ENCODE peak calls at places on chromosomes 2 and 18, in ten cellular contexts. N, O, Y, U, C, K, R, X, M and P are unnamed samples.

GRCh38 chr2:224136394-224136793 is 97.3 kb upstream of the SERPINE2 start:
- DNase-seq in U (no peak), Y (no peak), K (no peak), R (no peak), M (no peak), C (no peak), N (no peak), X (no peak), O (no peak), P (no peak)

GRCh38 chr18:32867330-32867729 is 94.5 kb upstream of the KLHL14 start:
- DNase-seq in M (no peak), O (no peak), X (no peak), U (no peak), Y (no peak), N (no peak), R (no peak), C (peak; percentile 58), K (no peak), P (no peak)

GRCh38 chr2:202278944-202279343 is 13.4 kb downstream of the NOP58 start:
- DNase-seq in M (no peak), N (peak; percentile 68), X (peak; percentile 68), C (no peak), Y (no peak), O (peak; percentile 92), U (no peak), R (peak; percentile 88), K (no peak), P (peak; percentile 56)

GRCh38 chr18:48702346-48703032 is 163.7 kb downstream of the CTIF start:
- DNase-seq in M (no peak), N (no peak), C (no peak), X (no peak), Y (no peak), O (peak; percentile 22), R (no peak), K (no peak), U (no peak), P (no peak)

GRCh38 chr2:187078297-187078696 is 229.3 kb upstream of the ZSWIM2 start:
- DNase-seq in M (no peak), O (peak; percentile 34), N (no peak), U (no peak), K (no peak), X (peak; percentile 6), R (no peak), Y (no peak), C (no peak), P (peak; percentile 52)

GRCh38 chr18:78912862-78913261 is 66.8 kb upstream of the SALL3 start:
- DNase-seq in O (no peak), Y (no peak), N (no peak), K (no peak), X (no peak), U (no peak), R (no peak), M (no peak), C (no peak), P (no peak)

GRCh38 chr2:200765995-200766660 is 45.6 kb upstream of the BZW1 start:
- DNase-seq in X (no peak), C (no peak), U (no peak), Y (no peak), M (no peak), K (no peak), O (no peak), N (no peak), R (no peak), P (peak; percentile 90)

GRCh38 chr2:182784777-182785176 is 68.7 kb downstream of the DNAJC10 start:
- DNase-seq in C (no peak), M (peak; percentile 5), X (peak; percentile 51), Y (no peak), U (peak; percentile 6), O (peak; percentile 82), N (peak; percentile 50), R (peak; percentile 61), K (no peak), P (peak; percentile 34)

GRCh38 chr2:72210470-72210869 is 62.8 kb upstream of the CYP26B1 start:
- DNase-seq in O (peak; percentile 36), X (peak; percentile 32), N (no peak), C (no peak), U (no peak), R (no peak), M (no peak), K (no peak), Y (no peak), P (peak; percentile 82)

GRCh38 chr18:46155652-46156051 is 51.5 kb downstream of the HAUS1 start:
- DNase-seq in M (no peak), R (peak; percentile 79), K (no peak), X (peak; percentile 50), O (peak; percentile 80), N (peak; percentile 87), C (no peak), U (no peak), Y (no peak), P (peak; percentile 55)

GRCh38 chr2:206275274-206276160 is 1.1 kb downstream of the ZDBF2 start:
- DNase-seq in N (peak; percentile 34), O (peak; percentile 63), M (peak; percentile 53), C (peak; percentile 35), K (no peak), Y (no peak), X (peak; percentile 3), U (peak; percentile 70), R (peak; percentile 71), P (peak; percentile 32)

GRCh38 chr2:240462073-240462703 is 26.7 kb downstream of the GPC1 start:
- DNase-seq in N (no peak), Y (peak; percentile 0), C (no peak), U (no peak), K (no peak), X (no peak), R (no peak), M (no peak), O (no peak), P (no peak)

GRCh38 chr2:131034122-131035051 is 58.9 kb downstream of the FAM168B start:
- DNase-seq in N (no peak), O (peak; percentile 12), Y (peak; percentile 79), C (no peak), M (no peak), K (no peak), R (peak; percentile 31), U (no peak), X (no peak), P (no peak)

GRCh38 chr2:156331572-156332451 is 709 bp downstream of the NR4A2 start:
- DNase-seq in O (peak; percentile 83), M (peak; percentile 35), C (peak; percentile 68), X (no peak), R (peak; percentile 90), K (peak; percentile 79), U (peak; percentile 45), N (peak; percentile 76), Y (peak; percentile 40), P (peak; percentile 76)

DNA sequence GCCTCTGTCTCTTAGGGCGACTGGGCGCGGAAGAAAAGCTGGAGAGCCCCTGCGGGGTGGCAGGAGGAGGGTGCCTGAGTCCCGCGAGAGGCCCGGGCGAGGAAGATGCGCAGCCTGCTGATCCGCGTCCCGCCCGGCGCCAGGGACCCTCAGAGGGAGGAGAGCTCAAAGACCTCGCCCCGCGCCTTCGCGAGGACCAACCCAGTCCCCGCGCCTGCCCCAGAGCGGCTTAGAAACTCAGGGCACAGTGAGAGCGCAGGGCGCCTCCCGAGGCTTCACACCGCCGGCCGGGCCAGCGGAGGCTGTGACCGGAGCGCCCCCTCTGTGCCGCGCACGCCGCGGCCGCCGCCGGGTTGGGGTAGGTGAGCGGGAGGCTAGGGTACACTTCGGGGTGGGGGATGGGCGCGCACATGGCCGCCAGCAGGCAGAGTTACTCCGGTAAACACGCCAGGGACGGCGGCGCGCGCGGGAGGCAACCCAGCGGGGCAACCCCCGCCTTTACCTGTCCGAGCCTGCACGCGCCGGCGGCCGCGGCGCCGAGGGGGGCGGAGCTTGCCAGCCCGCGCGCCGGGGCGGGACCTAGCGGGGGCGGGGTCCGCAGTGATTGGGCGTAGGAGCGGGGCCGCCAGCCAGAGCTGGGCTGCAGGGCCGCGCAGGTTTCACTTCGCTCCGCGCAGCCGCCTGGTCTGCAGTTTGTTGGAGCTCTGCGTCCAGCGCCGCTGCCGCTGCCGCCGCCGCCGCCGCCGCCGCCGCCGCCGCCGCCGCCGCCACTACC is at the start of gene BCL2L11:
- DNase-seq in R (peak; percentile 95), C (peak; percentile 96), X (peak; percentile 80), Y (peak; percentile 93), N (peak; percentile 74), U (peak; percentile 96), K (peak; percentile 81), M (peak; percentile 92), O (peak; percentile 94), P (peak; percentile 90)
- TF ChIP-seq CTCF in R (no peak), C (no peak), X (peak; percentile 15), Y (no peak), N (peak; percentile 18), U (peak; percentile 18), K (peak; percentile 29), M (no peak), O (no peak), P (peak; percentile 9)

GRCh38 chr2:235453605-235454151 is 40.2 kb upstream of the AGAP1 start:
- DNase-seq in O (no peak), R (no peak), N (no peak), K (no peak), M (no peak), X (no peak), Y (no peak), U (no peak), C (no peak), P (no peak)
- TF ChIP-seq CTCF in O (no peak), R (no peak), N (no peak), K (no peak), M (no peak), X (no peak), Y (no peak), U (no peak), C (no peak), P (no peak)

DNA sequence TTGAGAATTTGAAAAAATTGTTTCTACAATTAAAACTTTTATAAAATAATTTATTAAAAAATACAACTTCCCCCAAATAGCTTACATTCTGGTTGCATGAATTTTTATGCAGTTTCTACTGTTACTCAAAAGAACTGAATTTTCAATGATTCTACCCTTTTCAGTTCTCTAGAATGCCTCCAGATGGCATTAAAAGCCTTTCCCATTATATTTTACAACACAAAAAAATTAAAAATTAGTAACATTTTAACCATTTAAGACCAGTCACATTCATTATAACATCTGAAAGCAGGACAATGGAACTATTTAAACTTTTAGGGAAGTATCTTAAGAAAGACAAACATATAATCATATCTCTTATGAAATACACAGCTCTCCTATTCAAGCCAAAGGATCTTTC is 236.0 kb upstream of the REV1 start:
- DNase-seq in M (no peak), C (no peak), U (no peak), O (peak; percentile 34), K (no peak), Y (no peak), X (no peak), R (no peak), N (no peak), P (no peak)
- TF ChIP-seq CTCF in M (no peak), C (no peak), U (no peak), O (peak; percentile 54), K (no peak), Y (no peak), X (peak; percentile 24), R (peak; percentile 39), N (peak; percentile 77), P (peak; percentile 32)

GRCh38 chr2:51997571-51997970 is 965.6 kb upstream of the NRXN1 start:
- DNase-seq in N (no peak), K (no peak), Y (no peak), X (no peak), O (peak; percentile 42), M (no peak), R (no peak), C (no peak), U (no peak), P (peak; percentile 14)
- TF ChIP-seq CTCF in N (peak; percentile 43), K (no peak), Y (no peak), X (no peak), O (peak; percentile 31), M (no peak), R (no peak), C (no peak), U (no peak), P (no peak)